ENCODE peak calls at places on chromosome 12, in five cellular contexts. F, C, X, L and Y are unnamed samples.
A peak's percentile ranks its signal among the peaks of the same experiment; 100 is the strongest.

GRCh38 chr12:6215932-6216494 is 15.8 kb downstream of the CD9 start:
- DNase-seq in F (peak; percentile 83), C (peak; percentile 45), X (no peak), L (peak; percentile 85), Y (peak; percentile 73)

GRCh38 chr12:1879633-1880032 is 38.8 kb downstream of the CACNA2D4 start:
- DNase-seq in F (no peak), C (no peak), X (no peak), L (no peak), Y (no peak)

GRCh38 chr12:23041774-23042173 is 416.8 kb downstream of the ETNK1 start:
- DNase-seq in F (no peak), C (no peak), X (no peak), L (no peak), Y (no peak)

GRCh38 chr12:95173392-95174251 is 43.6 kb downstream of the FGD6 start:
- DNase-seq in F (peak; percentile 65), C (peak; percentile 13), X (no peak), L (no peak), Y (peak; percentile 74)

GRCh38 chr12:85005615-85006014 is 30.5 kb downstream of the TSPAN19 start:
- DNase-seq in F (no peak), C (no peak), X (no peak), L (no peak), Y (no peak)

GRCh38 chr12:121300083-121300819 is 3.7 kb upstream of the CAMKK2 start:
- DNase-seq in F (no peak), C (peak; percentile 71), X (no peak), L (no peak), Y (no peak)

GRCh38 chr12:127270193-127270592 is 996.8 kb upstream of the TMEM132C start:
- DNase-seq in F (no peak), C (no peak), X (no peak), L (no peak), Y (no peak)

GRCh38 chr12:121026274-121027045 is 10.2 kb upstream of the C12orf43 start:
- DNase-seq in F (no peak), C (no peak), X (no peak), L (no peak), Y (no peak)

GRCh38 chr12:1928439-1929121 is 10.1 kb upstream of the CACNA2D4 start:
- DNase-seq in F (no peak), C (no peak), X (no peak), L (no peak), Y (peak; percentile 8)

GRCh38 chr12:40226652-40227051 is 1.9 kb downstream of the LRRK2 start:
- DNase-seq in F (peak; percentile 79), C (no peak), X (no peak), L (peak; percentile 49), Y (peak; percentile 36)

GRCh38 chr12:94701711-94702110 is 51.4 kb upstream of the TMCC3 start:
- DNase-seq in F (no peak), C (no peak), X (no peak), L (no peak), Y (no peak)

GRCh38 chr12:21190016-21190415 is 59.0 kb downstream of the SLCO1B1 start:
- DNase-seq in F (no peak), C (no peak), X (no peak), L (no peak), Y (no peak)